ENCODE peak calls at places on chromosomes 16 and 17, in four cellular contexts. V, O, Q and A are unnamed samples.

GRCh38 chr16:15721018-15721417 is 71.0 kb downstream of the NDE1 start:
- DNase-seq in V (no peak), O (no peak), Q (no peak), A (no peak)

GRCh38 chr16:29868396-29868795 is 5.4 kb upstream of the CDIPT start:
- DNase-seq in Q (no peak), V (no peak), O (no peak), A (no peak)

GRCh38 chr17:82193520-82194236 is 19.0 kb downstream of the CCDC57 start:
- DNase-seq in V (no peak), O (no peak), Q (no peak), A (no peak)

GRCh38 chr16:68384293-68385255 is 63.7 kb downstream of the SMPD3 start:
- DNase-seq in O (no peak), Q (no peak), V (no peak), A (no peak)

GRCh38 chr17:82184761-82185160 is 27.9 kb downstream of the CCDC57 start:
- DNase-seq in V (no peak), O (no peak), Q (no peak), A (no peak)

GRCh38 chr16:27458196-27458728 is 56.3 kb downstream of the IL21R start:
- DNase-seq in Q (no peak), V (no peak), O (no peak), A (no peak)

GRCh38 chr16:720990-721764 is at the start of gene ANTKMT:
- DNase-seq in V (peak), O (peak), Q (peak), A (peak)

GRCh38 chr17:47275245-47275984 is 21.8 kb downstream of the ITGB3 start:
- DNase-seq in Q (peak), V (peak), O (peak), A (peak)

GRCh38 chr17:66200685-66201092 is 8.8 kb upstream of the CEP112 start:
- DNase-seq in Q (peak), O (peak), V (peak), A (peak)

GRCh38 chr16:84617068-84617630 is 729 bp downstream of the COTL1 start:
- DNase-seq in V (no peak), O (no peak), Q (no peak), A (no peak)

GRCh38 chr16:71283612-71284011 is 5.6 kb downstream of the CMTR2 start:
- DNase-seq in Q (no peak), O (no peak), V (no peak), A (no peak)

GRCh38 chr16:17529982-17530760 is 59.4 kb upstream of the XYLT1 start:
- DNase-seq in V (no peak), Q (no peak), O (no peak), A (no peak)

GRCh38 chr17:76120658-76121008 is 17.0 kb upstream of the EXOC7 start:
- DNase-seq in O (no peak), V (no peak), Q (no peak), A (no peak)

GRCh38 chr17:47176438-47176837 is 12.7 kb downstream of the CDC27 start:
- DNase-seq in V (no peak), Q (no peak), O (no peak), A (no peak)

GRCh38 chr16:56481468-56482112 is 30.2 kb downstream of the OGFOD1 start:
- DNase-seq in Q (no peak), V (no peak), O (no peak), A (no peak)

GRCh38 chr17:72554508-72554907 is 433.7 kb downstream of the SOX9 start:
- DNase-seq in V (no peak), O (no peak), Q (no peak), A (no peak)

GRCh38 chr17:48310748-48311213 is 119.2 kb downstream of the SKAP1 start:
- DNase-seq in Q (no peak), O (peak), V (no peak), A (no peak)

GRCh38 chr16:73275448-73275847 is 227.5 kb upstream of the ZFHX3 start:
- DNase-seq in Q (no peak), O (no peak), V (no peak), A (no peak)

GRCh38 chr16:88407807-88408206 is 25.0 kb downstream of the ZNF469 start:
- DNase-seq in O (no peak), V (no peak), Q (no peak), A (no peak)

GRCh38 chr16:88404769-88405168 is 22.0 kb downstream of the ZNF469 start:
- DNase-seq in V (no peak), Q (no peak), O (no peak), A (no peak)

GRCh38 chr16:88407042-88407420 is 24.3 kb downstream of the ZNF469 start:
- DNase-seq in Q (no peak), O (no peak), V (no peak), A (no peak)

GRCh38 chr16:88405325-88406060 is 22.7 kb downstream of the ZNF469 start:
- DNase-seq in Q (no peak), O (no peak), V (no peak), A (peak)

DNA sequence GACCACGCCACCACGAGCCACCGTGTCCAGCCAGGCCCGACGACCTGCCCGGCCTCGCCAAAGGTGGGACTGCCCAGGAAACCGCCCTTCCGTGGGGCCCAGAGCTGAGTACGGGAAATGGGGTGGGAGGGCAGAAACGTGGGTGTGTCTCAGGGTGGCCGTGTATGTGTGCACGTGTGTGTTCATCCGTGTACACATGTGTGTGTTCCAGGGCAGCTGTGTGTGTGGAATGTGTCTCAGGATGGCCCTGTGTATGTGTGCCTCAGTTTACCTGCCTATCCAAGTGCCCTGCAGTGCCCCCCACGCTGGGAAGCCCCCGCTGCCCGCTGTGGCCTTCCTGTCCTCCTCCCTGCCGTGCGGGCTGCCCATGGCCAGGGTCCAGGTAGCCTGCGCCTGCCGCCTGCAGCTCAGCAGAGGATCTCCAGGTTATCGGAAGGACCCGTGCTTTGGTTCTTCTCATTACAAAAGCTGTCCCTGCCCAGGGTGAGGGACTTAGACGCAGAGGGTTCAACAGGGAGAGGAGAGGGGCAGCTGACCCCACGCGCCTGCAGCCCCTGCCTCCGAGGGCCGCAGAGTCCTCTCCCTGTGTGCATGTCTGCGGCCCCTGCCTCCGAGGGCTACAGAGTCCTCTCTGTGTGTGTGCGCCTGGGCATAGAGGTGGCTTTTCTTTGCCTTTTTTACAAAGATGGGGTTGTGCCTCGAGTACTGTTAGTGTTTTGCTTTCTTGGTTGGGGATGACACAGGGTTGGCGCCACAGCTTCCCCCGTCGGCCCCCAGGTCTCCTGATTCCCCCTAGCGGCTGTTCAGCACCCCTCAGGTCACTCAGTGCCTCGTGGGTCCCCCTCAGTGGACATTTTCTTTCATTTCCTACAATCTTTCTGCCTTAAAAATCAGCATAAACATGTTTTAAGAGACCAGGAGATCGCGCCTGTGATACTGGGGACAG is 23.6 kb downstream of the ZNF469 start:
- DNase-seq in O (no peak), Q (no peak), V (no peak), A (no peak)
- TF ChIP-seq CTCF in O (peak), Q (no peak), V (peak), A (peak)

GRCh38 chr17:42322382-42323267 is 34.3 kb downstream of the STAT5A start:
- DNase-seq in Q (peak), O (peak), V (peak), A (peak)
- TF ChIP-seq CTCF in Q (peak), O (no peak), V (peak), A (peak)

GRCh38 chr17:31487063-31487647 is 95.7 kb downstream of the RAB11FIP4 start:
- DNase-seq in Q (no peak), V (no peak), O (no peak), A (no peak)
- TF ChIP-seq CTCF in Q (no peak), V (no peak), O (no peak), A (no peak)

GRCh38 chr16:74606521-74607309 is at the start of gene GLG1:
- DNase-seq in Q (peak), O (peak), V (peak), A (peak)
- TF ChIP-seq CTCF in Q (no peak), O (no peak), V (no peak), A (no peak)

DNA sequence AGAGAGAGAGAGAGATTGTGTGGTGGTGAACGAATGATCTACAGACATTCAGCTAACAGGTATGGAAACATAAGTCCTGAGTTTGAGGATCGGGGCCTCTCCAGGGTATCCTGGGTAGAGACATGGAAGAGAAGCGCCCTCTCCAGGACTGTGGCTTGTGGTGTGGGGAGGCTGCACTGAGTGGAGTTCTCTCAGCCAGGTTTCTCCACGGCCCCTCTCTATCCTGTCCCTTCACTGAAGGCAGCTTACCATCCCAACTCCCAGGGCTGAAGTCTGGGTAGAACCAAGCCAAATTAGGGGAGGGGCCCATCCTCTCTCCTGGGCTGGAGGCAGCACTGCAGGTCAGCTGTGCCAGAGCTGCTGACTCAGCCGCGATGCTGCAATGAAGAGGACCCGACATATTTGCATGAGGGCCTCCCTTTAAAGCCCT is 6.2 kb downstream of the C1QL1 start:
- DNase-seq in V (no peak), Q (no peak), O (no peak), A (peak)
- TF ChIP-seq CTCF in V (no peak), Q (no peak), O (no peak), A (peak)

GRCh38 chr17:40062347-40063033 is at the start of gene THRA:
- DNase-seq in V (no peak), Q (peak), O (peak), A (peak)
- TF ChIP-seq CTCF in V (no peak), Q (peak), O (no peak), A (no peak)

DNA sequence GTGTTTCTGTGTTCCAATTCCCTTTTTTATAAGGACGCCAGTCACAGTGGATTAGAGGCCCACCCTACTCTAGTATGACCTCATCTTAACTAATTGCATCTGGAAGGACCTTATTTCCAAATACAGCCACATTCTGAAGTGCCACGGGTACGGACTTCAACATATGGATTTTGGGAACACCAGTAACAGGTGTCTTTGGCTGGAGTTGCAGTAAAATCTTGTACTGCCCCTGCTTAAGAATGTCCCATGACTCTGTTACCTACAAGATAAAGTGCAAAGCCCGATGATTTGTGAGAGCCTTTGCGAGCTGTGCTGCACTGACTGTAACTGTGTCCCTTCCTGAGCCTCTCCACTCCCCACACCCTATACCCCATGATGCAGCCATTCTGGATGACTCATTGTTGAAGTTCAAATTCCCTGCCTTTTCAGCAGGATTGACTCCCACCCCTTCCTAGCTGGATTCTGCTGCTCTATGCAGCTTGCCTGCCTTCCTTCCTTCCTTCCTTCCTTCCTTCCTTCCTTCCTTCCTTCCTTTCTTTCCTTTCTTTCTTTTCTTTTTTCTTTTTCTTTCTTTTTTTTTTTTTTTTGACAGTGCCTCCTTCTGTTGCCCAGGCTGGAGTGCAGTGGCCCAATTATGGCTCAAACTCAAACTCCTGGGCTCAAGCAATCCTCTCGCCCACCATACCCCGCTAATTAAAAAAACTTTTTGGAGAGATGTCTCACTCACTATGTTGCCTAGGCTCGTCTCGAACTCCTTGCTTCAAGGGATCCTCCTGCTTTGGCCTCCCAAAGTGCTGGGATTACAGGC is 2.1 kb downstream of the HCRT start:
- DNase-seq in Q (no peak), O (no peak), V (peak), A (no peak)
- TF ChIP-seq CTCF in Q (no peak), O (no peak), V (no peak), A (no peak)

GRCh38 chr16:9015489-9015888 is 51.8 kb upstream of the USP7 start:
- DNase-seq in V (no peak), Q (no peak), O (no peak), A (no peak)

GRCh38 chr16:9012330-9012729 is 48.6 kb upstream of the USP7 start:
- DNase-seq in O (no peak), Q (no peak), V (no peak), A (no peak)

GRCh38 chr16:9013508-9013864 is 49.8 kb upstream of the USP7 start:
- DNase-seq in O (no peak), V (no peak), Q (no peak), A (no peak)

GRCh38 chr16:9014389-9014788 is 50.7 kb upstream of the USP7 start:
- DNase-seq in V (no peak), O (no peak), Q (no peak), A (no peak)

DNA sequence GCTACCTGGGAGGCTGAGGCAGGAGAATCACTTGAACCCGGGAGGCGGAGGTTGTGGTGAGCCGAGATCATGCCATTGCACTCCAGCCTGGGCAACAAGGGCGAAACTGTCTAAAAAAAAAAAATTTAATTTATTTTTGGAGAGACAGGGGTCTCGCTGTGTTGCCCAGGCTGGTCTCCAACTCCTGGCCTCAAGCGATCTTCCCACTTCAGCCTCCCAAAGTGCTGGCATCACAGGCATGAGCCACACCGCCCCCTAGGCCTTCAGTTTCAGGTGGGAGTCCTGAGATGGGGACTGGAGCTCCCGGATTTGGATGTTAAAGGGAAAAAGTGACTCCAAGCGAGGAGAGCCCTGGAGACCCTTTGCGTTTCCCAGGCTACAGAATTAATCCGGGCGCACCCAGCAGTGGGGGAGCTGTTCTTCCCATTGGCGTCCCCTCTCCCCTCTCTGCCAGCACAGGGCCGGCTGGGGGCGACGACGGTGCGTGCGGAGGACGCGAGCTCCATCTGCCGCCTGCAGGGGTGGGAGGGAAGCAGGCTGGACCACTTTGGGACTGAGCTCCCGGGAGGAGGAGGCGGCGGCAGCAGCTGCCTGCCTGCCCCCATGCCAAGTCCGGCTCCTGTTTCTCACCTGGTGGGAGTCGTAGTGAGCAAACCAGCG is 49.3 kb upstream of the USP7 start:
- DNase-seq in V (no peak), O (peak), Q (no peak), A (peak)
- TF ChIP-seq CTCF in V (peak), O (no peak), Q (no peak), A (peak)

GRCh38 chr16:88558457-88559442 is 11.5 kb upstream of the ZC3H18 start:
- DNase-seq in V (peak), O (no peak), Q (peak), A (peak)
- TF ChIP-seq CTCF in V (peak), O (peak), Q (peak), A (peak)

GRCh38 chr16:11111891-11112634 is 143.9 kb downstream of the SOCS1 start:
- DNase-seq in V (no peak), O (no peak), Q (no peak), A (no peak)

GRCh38 chr16:11111166-11111565 is 144.8 kb downstream of the SOCS1 start:
- DNase-seq in O (no peak), Q (no peak), V (no peak), A (no peak)

GRCh38 chr16:11112723-11113348 is 143.2 kb downstream of the SOCS1 start:
- DNase-seq in Q (peak), O (no peak), V (no peak), A (peak)

GRCh38 chr16:11117576-11118211 is 138.3 kb downstream of the SOCS1 start:
- DNase-seq in V (no peak), O (no peak), Q (no peak), A (no peak)

GRCh38 chr16:11114366-11115164 is 141.4 kb downstream of the SOCS1 start:
- DNase-seq in Q (no peak), O (no peak), V (no peak), A (no peak)
- TF ChIP-seq CTCF in Q (no peak), O (no peak), V (no peak), A (no peak)